ENCODE peak calls at places on chromosome 11, in four cellular contexts. K is breast epithelium, D is AG04449, O is fibroblast of the aortic adventitia. R is an unnamed sample.
A peak's percentile ranks its signal among the peaks of the same experiment; 100 is the strongest.

GRCh38 chr11:68897441-68897840 is 6.2 kb downstream of the MRPL21 start:
- DNase-seq in K (no peak), D (no peak), O (no peak), R (no peak)

GRCh38 chr11:95849087-95849825 is 59.0 kb downstream of the CEP57 start:
- DNase-seq in O (peak; percentile 84), K (peak; percentile 43), D (no peak), R (peak; percentile 88)

GRCh38 chr11:16609769-16610168 is 128.7 kb upstream of the C11orf58 start:
- DNase-seq in O (no peak), K (no peak), D (no peak), R (no peak)

GRCh38 chr11:86068138-86068861 is 584 bp downstream of the PICALM start:
- DNase-seq in K (no peak), O (peak; percentile 43), D (no peak), R (no peak)

GRCh38 chr11:67345949-67346819 is 7.2 kb downstream of the POLD4 start:
- DNase-seq in O (peak; percentile 84), K (no peak), D (no peak), R (peak; percentile 82)

GRCh38 chr11:19800162-19800561 is 87.5 kb downstream of the NAV2 start:
- DNase-seq in D (no peak), K (no peak), O (no peak), R (no peak)

GRCh38 chr11:60989108-60989650 is 17.7 kb downstream of the CD6 start:
- DNase-seq in D (no peak), K (no peak), O (no peak), R (no peak)

GRCh38 chr11:112655386-112655785 is 305.8 kb upstream of the NCAM1 start:
- DNase-seq in K (peak; percentile 35), O (peak; percentile 97), D (no peak), R (peak; percentile 81)

GRCh38 chr11:66150140-66150539 is 80.1 kb downstream of the PACS1 start:
- DNase-seq in D (no peak), K (no peak), O (peak; percentile 17), R (no peak)

GRCh38 chr11:34459507-34460162 is 20.9 kb downstream of the CAT start:
- DNase-seq in K (no peak), O (no peak), D (no peak), R (no peak)

GRCh38 chr11:45902452-45903380 is 4.4 kb downstream of the FREY1 start:
- DNase-seq in O (no peak), K (no peak), D (no peak), R (no peak)

GRCh38 chr11:47918882-47919495 is 61.4 kb upstream of the PTPRJ start:
- DNase-seq in D (no peak), K (no peak), O (peak; percentile 32), R (peak; percentile 43)

GRCh38 chr11:27205269-27205668 is 157.7 kb downstream of the CCDC34 start:
- DNase-seq in O (no peak), D (no peak), K (no peak), R (no peak)

GRCh38 chr11:92670293-92670890 is 299.1 kb upstream of the MTNR1B start:
- DNase-seq in K (no peak), O (no peak), D (no peak), R (no peak)

GRCh38 chr11:69113646-69114340 is 41.9 kb upstream of the SMIM38 start:
- DNase-seq in K (no peak), D (no peak), O (no peak), R (no peak)

GRCh38 chr11:13983081-13983751 is 20.7 kb downstream of the SPON1 start:
- DNase-seq in O (peak; percentile 68), D (no peak), K (no peak), R (no peak)

GRCh38 chr11:106172389-106172991 is 95.0 kb downstream of the AASDHPPT start:
- DNase-seq in O (no peak), D (no peak), K (no peak), R (no peak)

GRCh38 chr11:44309483-44310197 is at the start of gene ALX4:
- DNase-seq in O (no peak), K (no peak), D (no peak), R (no peak)

GRCh38 chr11:76885390-76886097 is 24.8 kb downstream of the ACER3 start:
- DNase-seq in D (no peak), O (peak; percentile 15), K (no peak), R (peak; percentile 77)

GRCh38 chr11:122850076-122850631 is 11.9 kb downstream of the CRTAM start:
- DNase-seq in D (no peak), O (peak; percentile 31), K (no peak), R (peak; percentile 15)

GRCh38 chr11:90321018-90321417 is 98.2 kb upstream of the CHORDC1 start:
- DNase-seq in D (no peak), K (no peak), O (no peak), R (no peak)

GRCh38 chr11:31816467-31817053 is 5.4 kb upstream of the PAX6 start:
- DNase-seq in D (no peak), O (no peak), K (no peak), R (no peak)

GRCh38 chr11:31817621-31818493 is 6.7 kb upstream of the PAX6 start:
- DNase-seq in K (no peak), D (no peak), O (no peak), R (no peak)

GRCh38 chr11:31813961-31814868 is 3.1 kb upstream of the PAX6 start:
- DNase-seq in K (no peak), O (no peak), D (no peak), R (no peak)

GRCh38 chr11:31817054-31817620 is 6.0 kb upstream of the PAX6 start:
- DNase-seq in D (no peak), O (no peak), K (no peak), R (no peak)

DNA sequence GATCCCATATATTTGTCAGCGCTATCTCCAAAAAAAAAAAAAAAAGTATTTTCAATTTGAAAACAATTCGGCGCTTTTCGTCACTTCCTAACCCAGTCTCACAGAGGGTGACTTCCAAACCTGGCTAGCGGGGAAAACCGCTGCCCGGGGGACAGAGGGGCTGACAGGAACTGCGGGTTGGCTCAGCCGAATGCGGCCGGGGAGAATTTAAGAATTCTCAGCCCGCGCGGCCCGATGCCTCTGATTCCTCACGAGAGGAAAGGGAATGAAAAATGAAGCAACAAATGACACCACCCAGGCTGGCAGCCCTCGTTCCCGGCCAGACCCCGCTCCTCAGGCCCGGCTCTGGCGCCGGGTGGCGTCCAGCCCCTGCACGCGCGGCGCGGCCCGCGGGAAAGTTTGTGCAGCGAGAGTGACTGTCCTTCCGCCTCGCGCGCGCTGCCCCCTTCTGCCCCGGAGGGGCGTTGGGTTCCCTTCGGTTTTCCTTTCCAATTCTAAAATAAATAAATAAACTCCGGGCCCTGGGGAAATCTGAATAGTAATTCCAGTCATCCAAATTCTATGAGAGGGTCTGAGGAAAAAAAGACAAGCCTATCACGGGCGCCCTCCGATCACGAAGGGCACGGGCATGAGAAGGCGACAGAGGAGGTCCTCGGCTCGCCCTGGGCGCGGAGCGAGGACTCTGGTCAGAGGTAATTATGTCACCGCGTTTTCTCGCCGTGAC is 4.8 kb upstream of the PAX6 start:
- DNase-seq in O (no peak), D (no peak), K (no peak), R (no peak)
- H3K4me3 ChIP-seq in O (peak overlapping the region; percentile 44), D (peak overlapping the region; percentile 23), K (peak overlapping the region; percentile 15), R (no peak overlapping the region)

DNA sequence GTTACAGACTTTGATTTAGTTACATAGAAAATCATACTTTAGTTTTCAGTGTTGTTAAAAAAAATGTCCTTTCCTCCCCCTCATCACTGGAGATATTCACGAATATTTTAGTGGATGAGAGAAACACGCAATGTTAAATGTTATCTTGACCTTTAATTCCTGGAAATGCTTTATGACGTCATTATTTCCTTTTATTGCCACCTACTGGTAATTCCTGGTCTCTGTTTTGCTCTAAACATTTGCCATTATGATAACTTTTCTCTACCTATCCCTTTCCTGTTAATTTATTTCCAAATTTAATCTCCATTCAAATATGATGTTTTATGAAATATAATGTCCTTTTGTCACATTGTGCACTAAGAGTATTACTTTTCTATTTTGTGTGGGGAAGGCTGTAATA is 770.6 kb downstream of the FAM181B start:
- DNase-seq in D (no peak), O (peak; percentile 23), K (no peak), R (peak; percentile 44)
- TF ChIP-seq CTCF in D (no peak), O (no peak), K (no peak), R (peak; percentile 26)

GRCh38 chr11:1390603-1391164 is 950 bp downstream of the BRSK2 start:
- DNase-seq in O (no peak), D (no peak), K (no peak), R (no peak)

GRCh38 chr11:1391165-1392010 is 1.7 kb downstream of the BRSK2 start:
- DNase-seq in K (no peak), O (no peak), D (no peak), R (no peak)

GRCh38 chr11:1392111-1392510 is 2.4 kb downstream of the BRSK2 start:
- DNase-seq in O (no peak), K (no peak), D (no peak), R (no peak)

GRCh38 chr11:1393038-1393710 is 3.4 kb downstream of the BRSK2 start:
- DNase-seq in K (no peak), O (no peak), D (no peak), R (no peak)

GRCh38 chr11:1392561-1392960 is 2.8 kb downstream of the BRSK2 start:
- DNase-seq in O (no peak), K (no peak), D (no peak), R (no peak)
- H3K4me3 ChIP-seq in O (no peak overlapping the region), K (no peak overlapping the region), D (no peak overlapping the region), R (no peak overlapping the region)

GRCh38 chr11:33161120-33162005 is at the start of gene CSTF3:
- DNase-seq in K (peak; percentile 99), O (peak; percentile 98), D (peak; percentile 80), R (peak; percentile 99)
- TF ChIP-seq CTCF in K (peak; percentile 84), O (peak; percentile 57), D (peak; percentile 50), R (peak; percentile 19)

GRCh38 chr11:126058090-126058489 is 4.6 kb downstream of the CDON start:
- DNase-seq in O (no peak), K (no peak), D (no peak), R (no peak)
- H3K4me3 ChIP-seq in O (no peak overlapping the region), K (no peak overlapping the region), D (no peak overlapping the region), R (no peak overlapping the region)

GRCh38 chr11:99117603-99118002 is 96.9 kb downstream of the CNTN5 start:
- DNase-seq in D (no peak), O (no peak), K (no peak), R (no peak)
- TF ChIP-seq CTCF in D (no peak), O (no peak), K (no peak), R (no peak)